ENCODE peak calls at places on chromosome 1, in ten cellular contexts. One of them, this sample, is unnamed.

GRCh38 chr1:148333875-148334338 is 149.2 kb downstream of the PPIAL4G start:
- DNase-seq in BJ: no peak
- DNase-seq in heart right ventricle: no peak
- DNase-seq in heart left ventricle: no peak
- DNase-seq in fibroblast of lung: no peak
- DNase-seq in A673: no peak
- DNase-seq in cardiac fibroblast: no peak
- DNase-seq in CD8-positive, alpha-beta memory T cell: no peak
- DNase-seq in astrocyte of the spinal cord: no peak
- DNase-seq in HL-60: no peak
- DNase-seq in this sample: no peak

GRCh38 chr1:93988634-93989350 is 79.6 kb upstream of the GCLM start:
- DNase-seq in fibroblast of lung: peak
- DNase-seq in HL-60: peak
- DNase-seq in heart right ventricle: no peak
- DNase-seq in A673: no peak
- DNase-seq in CD8-positive, alpha-beta memory T cell: no peak
- DNase-seq in heart left ventricle: no peak
- DNase-seq in astrocyte of the spinal cord: peak
- DNase-seq in cardiac fibroblast: peak
- DNase-seq in BJ: peak
- DNase-seq in this sample: no peak

GRCh38 chr1:235336903-235337302 is 8.5 kb downstream of the GGPS1 start:
- DNase-seq in A673: no peak
- DNase-seq in cardiac fibroblast: peak
- DNase-seq in fibroblast of lung: no peak
- DNase-seq in heart right ventricle: peak
- DNase-seq in heart left ventricle: no peak
- DNase-seq in BJ: no peak
- DNase-seq in CD8-positive, alpha-beta memory T cell: peak
- DNase-seq in astrocyte of the spinal cord: no peak
- DNase-seq in HL-60: no peak
- DNase-seq in this sample: no peak

GRCh38 chr1:24384251-24385090 is 29.1 kb downstream of the STPG1 start:
- DNase-seq in cardiac fibroblast: peak
- DNase-seq in HL-60: peak
- DNase-seq in heart left ventricle: no peak
- DNase-seq in A673: no peak
- DNase-seq in heart right ventricle: no peak
- DNase-seq in astrocyte of the spinal cord: peak
- DNase-seq in CD8-positive, alpha-beta memory T cell: no peak
- DNase-seq in BJ: no peak
- DNase-seq in fibroblast of lung: peak
- DNase-seq in this sample: no peak

GRCh38 chr1:179177182-179177581 is 52.3 kb downstream of the ABL2 start:
- DNase-seq in A673: no peak
- DNase-seq in BJ: peak
- DNase-seq in heart right ventricle: peak
- DNase-seq in astrocyte of the spinal cord: peak
- DNase-seq in HL-60: no peak
- DNase-seq in cardiac fibroblast: peak
- DNase-seq in CD8-positive, alpha-beta memory T cell: no peak
- DNase-seq in fibroblast of lung: peak
- DNase-seq in heart left ventricle: peak
- DNase-seq in this sample: no peak

GRCh38 chr1:65344171-65344570 is 34.8 kb downstream of the DNAJC6 start:
- DNase-seq in cardiac fibroblast: no peak
- DNase-seq in BJ: no peak
- DNase-seq in heart left ventricle: no peak
- DNase-seq in fibroblast of lung: no peak
- DNase-seq in HL-60: no peak
- DNase-seq in CD8-positive, alpha-beta memory T cell: no peak
- DNase-seq in astrocyte of the spinal cord: no peak
- DNase-seq in heart right ventricle: no peak
- DNase-seq in A673: no peak
- DNase-seq in this sample: no peak

GRCh38 chr1:96340688-96341087 is 380.9 kb upstream of the PTBP2 start:
- DNase-seq in HL-60: no peak
- DNase-seq in CD8-positive, alpha-beta memory T cell: no peak
- DNase-seq in heart left ventricle: no peak
- DNase-seq in astrocyte of the spinal cord: no peak
- DNase-seq in cardiac fibroblast: no peak
- DNase-seq in heart right ventricle: no peak
- DNase-seq in fibroblast of lung: no peak
- DNase-seq in A673: no peak
- DNase-seq in BJ: no peak
- DNase-seq in this sample: no peak

GRCh38 chr1:39926820-39927219 is 25.1 kb upstream of the MYCL start:
- DNase-seq in fibroblast of lung: no peak
- DNase-seq in A673: no peak
- DNase-seq in CD8-positive, alpha-beta memory T cell: no peak
- DNase-seq in heart right ventricle: no peak
- DNase-seq in astrocyte of the spinal cord: no peak
- DNase-seq in heart left ventricle: no peak
- DNase-seq in BJ: no peak
- DNase-seq in HL-60: no peak
- DNase-seq in cardiac fibroblast: no peak
- DNase-seq in this sample: no peak

GRCh38 chr1:57616906-57617305 is 193.0 kb upstream of the DAB1 start:
- DNase-seq in heart left ventricle: peak
- DNase-seq in fibroblast of lung: no peak
- DNase-seq in cardiac fibroblast: no peak
- DNase-seq in astrocyte of the spinal cord: no peak
- DNase-seq in A673: no peak
- DNase-seq in HL-60: no peak
- DNase-seq in heart right ventricle: peak
- DNase-seq in CD8-positive, alpha-beta memory T cell: no peak
- DNase-seq in BJ: no peak
- DNase-seq in this sample: no peak

DNA sequence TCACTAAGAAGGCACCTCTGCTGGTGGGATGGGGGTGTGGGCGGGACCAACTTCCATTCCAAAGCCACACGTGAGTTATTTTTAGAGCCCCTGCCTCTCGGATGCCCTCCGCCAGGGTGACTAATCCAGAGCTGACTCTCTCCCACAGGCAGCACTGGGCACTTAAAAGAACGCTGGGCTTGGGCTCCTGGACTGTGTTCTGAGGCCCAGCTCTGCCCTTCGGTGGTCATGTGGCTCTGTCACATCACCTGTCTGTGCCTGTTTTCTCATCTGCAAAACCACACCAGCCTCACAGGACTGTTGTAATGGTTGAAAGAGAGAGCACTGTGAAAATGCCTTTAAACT is 27.0 kb downstream of the LAMB3 start:
- DNase-seq in heart left ventricle: peak
- DNase-seq in cardiac fibroblast: no peak
- DNase-seq in A673: no peak
- DNase-seq in heart right ventricle: peak
- DNase-seq in CD8-positive, alpha-beta memory T cell: no peak
- DNase-seq in HL-60: no peak
- DNase-seq in fibroblast of lung: peak
- DNase-seq in astrocyte of the spinal cord: no peak
- DNase-seq in BJ: no peak
- DNase-seq in this sample: no peak
- H3K4me3 ChIP-seq in heart left ventricle: no peak
- H3K4me3 ChIP-seq in cardiac fibroblast: no peak
- H3K4me3 ChIP-seq in A673: no peak
- H3K4me3 ChIP-seq in heart right ventricle: no peak
- H3K4me3 ChIP-seq in CD8-positive, alpha-beta memory T cell: no peak
- H3K4me3 ChIP-seq in HL-60: no peak
- H3K4me3 ChIP-seq in fibroblast of lung: no peak
- H3K4me3 ChIP-seq in astrocyte of the spinal cord: no peak
- H3K4me3 ChIP-seq in BJ: no peak
- H3K4me3 ChIP-seq in this sample: no peak

GRCh38 chr1:10506677-10507047 is 31.9 kb downstream of the PEX14 start:
- DNase-seq in BJ: no peak
- DNase-seq in astrocyte of the spinal cord: no peak
- DNase-seq in heart left ventricle: no peak
- DNase-seq in fibroblast of lung: no peak
- DNase-seq in HL-60: no peak
- DNase-seq in CD8-positive, alpha-beta memory T cell: no peak
- DNase-seq in cardiac fibroblast: no peak
- DNase-seq in heart right ventricle: no peak
- DNase-seq in A673: no peak
- DNase-seq in this sample: no peak

GRCh38 chr1:10507111-10507879 is 32.5 kb downstream of the PEX14 start:
- DNase-seq in astrocyte of the spinal cord: peak
- DNase-seq in fibroblast of lung: peak
- DNase-seq in A673: peak
- DNase-seq in HL-60: peak
- DNase-seq in cardiac fibroblast: peak
- DNase-seq in heart left ventricle: peak
- DNase-seq in CD8-positive, alpha-beta memory T cell: peak
- DNase-seq in BJ: no peak
- DNase-seq in heart right ventricle: peak
- DNase-seq in this sample: peak

GRCh38 chr1:10510520-10511493 is 36.1 kb downstream of the PEX14 start:
- DNase-seq in HL-60: no peak
- DNase-seq in astrocyte of the spinal cord: peak
- DNase-seq in cardiac fibroblast: peak
- DNase-seq in CD8-positive, alpha-beta memory T cell: peak
- DNase-seq in A673: peak
- DNase-seq in heart right ventricle: no peak
- DNase-seq in fibroblast of lung: peak
- DNase-seq in BJ: peak
- DNase-seq in heart left ventricle: no peak
- DNase-seq in this sample: no peak

GRCh38 chr1:10509823-10510509 is 35.2 kb downstream of the PEX14 start:
- DNase-seq in heart right ventricle: no peak
- DNase-seq in HL-60: no peak
- DNase-seq in fibroblast of lung: no peak
- DNase-seq in astrocyte of the spinal cord: no peak
- DNase-seq in heart left ventricle: no peak
- DNase-seq in BJ: no peak
- DNase-seq in A673: peak
- DNase-seq in cardiac fibroblast: no peak
- DNase-seq in CD8-positive, alpha-beta memory T cell: no peak
- DNase-seq in this sample: no peak

DNA sequence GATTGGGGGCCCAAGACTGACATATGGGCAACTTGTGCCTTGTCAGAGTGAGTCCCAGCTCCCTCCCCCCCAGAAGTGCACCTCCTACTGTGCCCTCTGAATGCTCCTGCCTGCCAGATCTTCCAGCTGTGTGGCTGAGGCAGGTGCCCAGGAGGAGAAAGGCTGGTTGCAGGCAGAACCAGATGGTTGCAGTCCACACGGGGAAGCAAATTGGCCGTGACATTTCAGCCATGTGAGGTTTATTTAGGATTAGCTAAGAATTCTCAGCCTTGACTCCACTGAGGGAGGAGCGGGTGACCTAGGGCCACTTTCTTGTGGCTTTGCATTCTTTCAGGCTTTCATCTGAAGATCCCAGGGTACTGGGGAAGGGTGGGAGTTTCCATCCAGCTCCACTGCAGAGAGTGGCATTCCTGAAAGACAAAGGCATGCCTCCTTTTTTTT is 33.8 kb downstream of the PEX14 start:
- DNase-seq in heart left ventricle: no peak
- DNase-seq in fibroblast of lung: peak
- DNase-seq in heart right ventricle: no peak
- DNase-seq in HL-60: no peak
- DNase-seq in CD8-positive, alpha-beta memory T cell: no peak
- DNase-seq in astrocyte of the spinal cord: peak
- DNase-seq in A673: no peak
- DNase-seq in BJ: no peak
- DNase-seq in cardiac fibroblast: no peak
- DNase-seq in this sample: peak
- H3K4me3 ChIP-seq in heart left ventricle: no peak
- H3K4me3 ChIP-seq in fibroblast of lung: no peak
- H3K4me3 ChIP-seq in heart right ventricle: no peak
- H3K4me3 ChIP-seq in HL-60: no peak
- H3K4me3 ChIP-seq in CD8-positive, alpha-beta memory T cell: no peak
- H3K4me3 ChIP-seq in astrocyte of the spinal cord: no peak
- H3K4me3 ChIP-seq in A673: no peak
- H3K4me3 ChIP-seq in BJ: no peak
- H3K4me3 ChIP-seq in cardiac fibroblast: no peak
- H3K4me3 ChIP-seq in this sample: no peak

GRCh38 chr1:214295934-214296333 is 15.0 kb downstream of the SMYD2 start:
- DNase-seq in astrocyte of the spinal cord: no peak
- DNase-seq in cardiac fibroblast: no peak
- DNase-seq in CD8-positive, alpha-beta memory T cell: no peak
- DNase-seq in fibroblast of lung: no peak
- DNase-seq in A673: no peak
- DNase-seq in HL-60: no peak
- DNase-seq in heart right ventricle: no peak
- DNase-seq in BJ: no peak
- DNase-seq in heart left ventricle: no peak
- DNase-seq in this sample: no peak

GRCh38 chr1:214292317-214292716 is 11.4 kb downstream of the SMYD2 start:
- DNase-seq in heart right ventricle: no peak
- DNase-seq in BJ: no peak
- DNase-seq in fibroblast of lung: no peak
- DNase-seq in cardiac fibroblast: peak
- DNase-seq in heart left ventricle: no peak
- DNase-seq in astrocyte of the spinal cord: no peak
- DNase-seq in CD8-positive, alpha-beta memory T cell: no peak
- DNase-seq in HL-60: peak
- DNase-seq in A673: no peak
- DNase-seq in this sample: no peak

DNA sequence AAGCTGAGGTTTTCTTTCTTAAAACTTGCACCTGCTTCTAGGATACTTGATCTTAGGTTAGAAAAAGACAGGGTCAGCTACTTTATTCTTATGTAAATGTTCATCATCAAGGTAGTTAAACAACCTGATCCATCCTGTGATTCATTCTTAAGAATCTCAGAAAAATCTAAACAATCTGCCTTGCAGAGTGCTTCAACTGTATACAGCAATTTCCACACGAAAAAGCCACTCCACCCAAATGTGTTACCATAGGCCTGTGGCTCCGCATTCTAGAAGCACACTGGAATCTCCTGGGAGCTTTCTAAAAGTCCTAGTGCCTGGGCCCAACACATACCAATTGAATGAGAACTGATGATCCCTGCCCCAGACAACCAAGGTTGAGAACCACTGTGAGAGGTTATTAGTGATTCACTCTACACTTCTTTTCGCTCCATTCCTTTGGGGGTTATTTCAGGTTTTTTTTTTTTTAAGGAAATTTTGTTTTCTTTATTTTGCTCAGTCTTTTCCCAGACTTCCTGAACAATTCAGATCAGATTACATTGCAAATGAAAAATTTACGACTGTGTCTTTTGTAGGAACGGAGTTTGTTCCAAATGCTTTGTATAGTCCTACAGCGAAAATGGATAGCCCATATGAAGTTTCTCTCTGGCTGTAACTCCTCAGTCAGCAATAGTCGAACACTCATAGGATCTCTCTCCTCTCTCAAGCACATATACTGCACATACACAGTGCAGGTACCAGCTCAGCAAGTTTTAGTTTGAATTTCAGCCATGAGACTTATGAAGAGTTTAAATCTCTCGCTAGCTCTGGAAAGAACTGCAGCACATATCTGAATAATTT is 16.1 kb downstream of the SMYD2 start:
- DNase-seq in astrocyte of the spinal cord: peak
- DNase-seq in HL-60: no peak
- DNase-seq in A673: peak
- DNase-seq in BJ: peak
- DNase-seq in cardiac fibroblast: peak
- DNase-seq in heart right ventricle: no peak
- DNase-seq in CD8-positive, alpha-beta memory T cell: no peak
- DNase-seq in heart left ventricle: no peak
- DNase-seq in fibroblast of lung: peak
- DNase-seq in this sample: no peak
- H3K4me3 ChIP-seq in astrocyte of the spinal cord: no peak
- H3K4me3 ChIP-seq in HL-60: no peak
- H3K4me3 ChIP-seq in A673: no peak
- H3K4me3 ChIP-seq in BJ: no peak
- H3K4me3 ChIP-seq in cardiac fibroblast: no peak
- H3K4me3 ChIP-seq in heart right ventricle: no peak
- H3K4me3 ChIP-seq in CD8-positive, alpha-beta memory T cell: no peak
- H3K4me3 ChIP-seq in heart left ventricle: no peak
- H3K4me3 ChIP-seq in fibroblast of lung: no peak
- H3K4me3 ChIP-seq in this sample: no peak

GRCh38 chr1:43935711-43936427 is 2.3 kb downstream of the ARTN start:
- DNase-seq in BJ: no peak
- DNase-seq in A673: no peak
- DNase-seq in astrocyte of the spinal cord: no peak
- DNase-seq in HL-60: no peak
- DNase-seq in heart left ventricle: no peak
- DNase-seq in CD8-positive, alpha-beta memory T cell: no peak
- DNase-seq in fibroblast of lung: no peak
- DNase-seq in heart right ventricle: no peak
- DNase-seq in cardiac fibroblast: no peak
- DNase-seq in this sample: no peak
- H3K4me3 ChIP-seq in BJ: peak
- H3K4me3 ChIP-seq in A673: peak
- H3K4me3 ChIP-seq in astrocyte of the spinal cord: no peak
- H3K4me3 ChIP-seq in HL-60: peak
- H3K4me3 ChIP-seq in heart left ventricle: peak
- H3K4me3 ChIP-seq in CD8-positive, alpha-beta memory T cell: no peak
- H3K4me3 ChIP-seq in fibroblast of lung: no peak
- H3K4me3 ChIP-seq in heart right ventricle: peak
- H3K4me3 ChIP-seq in cardiac fibroblast: no peak
- H3K4me3 ChIP-seq in this sample: peak

This sample was measured in neural progenitor cell.